ENCODE peak calls at places on chromosome 2, in five cellular contexts. U is iPS-NIHi11, X is T-helper 9 cell, P is NT2/D1, I is iris pigment epithelial cell. J is an unnamed sample.

GRCh38 chr2:196324212-196324611 is 152.8 kb upstream of the STK17B start:
- DNase-seq in U (no peak), X (no peak), P (no peak), I (peak), J (no peak)

GRCh38 chr2:86011449-86011941 is 94.2 kb downstream of the POLR1A start:
- DNase-seq in U (no peak), X (no peak), P (no peak), I (no peak), J (no peak)

GRCh38 chr2:96156926-96157648 is 11.8 kb upstream of the DUSP2 start:
- DNase-seq in U (no peak), X (no peak), P (no peak), I (no peak), J (no peak)

GRCh38 chr2:36706021-36706328 is 9.5 kb downstream of the VIT start:
- DNase-seq in U (no peak), X (no peak), P (no peak), I (no peak), J (no peak)

GRCh38 chr2:212845941-212846340 is 305.5 kb downstream of the IKZF2 start:
- DNase-seq in U (no peak), X (no peak), P (no peak), I (peak), J (peak)

GRCh38 chr2:60002158-60002867 is 551.1 kb downstream of the BCL11A start:
- DNase-seq in U (no peak), X (no peak), P (no peak), I (no peak), J (no peak)

GRCh38 chr2:97957432-97958183 is 38.1 kb downstream of the TMEM131 start:
- DNase-seq in U (no peak), X (no peak), P (no peak), I (peak), J (no peak)

GRCh38 chr2:105443610-105444598 is 45.1 kb upstream of the FHL2 start:
- DNase-seq in U (no peak), X (no peak), P (no peak), I (peak), J (no peak)

GRCh38 chr2:237688081-237688480 is 60.7 kb downstream of the LRRFIP1 start:
- DNase-seq in U (no peak), X (no peak), P (no peak), I (no peak), J (no peak)

GRCh38 chr2:15146960-15147359 is 414.2 kb downstream of the NBAS start:
- DNase-seq in U (peak), X (no peak), P (no peak), I (no peak), J (no peak)

GRCh38 chr2:94979406-94980375 is 45.8 kb upstream of the MAL start:
- DNase-seq in U (no peak), X (no peak), P (no peak), I (no peak), J (no peak)

GRCh38 chr2:119659601-119660342 is 19.2 kb upstream of the TMEM177 start:
- DNase-seq in U (peak), X (peak), P (no peak), I (peak), J (peak)

GRCh38 chr2:122168799-122169198 is 413.3 kb downstream of the TSN start:
- DNase-seq in U (peak), X (no peak), P (no peak), I (no peak), J (peak)

GRCh38 chr2:134360750-134361487 is 107.0 kb downstream of the MGAT5 start:
- DNase-seq in U (no peak), X (no peak), P (no peak), I (no peak), J (peak)

J was measured in fibroblast of pulmonary artery.